ENCODE peak calls at places on chromosomes 3 and 15, in five cellular contexts. U is A549, W is GM12878, R is HepG2, Z is K562. L is an unnamed sample.

GRCh38 chr3:66149269-66149668 is 71.5 kb upstream of the SLC25A26 start:
- DNase-seq in U (no peak), W (no peak), R (no peak), Z (no peak), L (no peak)

GRCh38 chr15:69164807-69165636 is 4.6 kb downstream of the GLCE start:
- DNase-seq in U (no peak), W (no peak), R (no peak), Z (no peak), L (peak)

GRCh38 chr3:12752111-12752510 is 6.9 kb downstream of the TMEM40 start:
- DNase-seq in U (no peak), W (no peak), R (no peak), Z (no peak), L (peak)

GRCh38 chr15:39628131-39628482 is 47.2 kb downstream of the THBS1 start:
- DNase-seq in U (no peak), W (no peak), R (peak), Z (no peak), L (no peak)

GRCh38 chr3:144771401-144771870 is 799.8 kb downstream of the DIPK2A start:
- DNase-seq in U (no peak), W (no peak), R (no peak), Z (no peak), L (no peak)

GRCh38 chr3:157051625-157052024 is 108.3 kb downstream of the CCNL1 start:
- DNase-seq in U (no peak), W (no peak), R (no peak), Z (no peak), L (no peak)

GRCh38 chr3:39121626-39122025 is 14.1 kb downstream of the TTC21A start:
- DNase-seq in U (no peak), W (no peak), R (no peak), Z (no peak), L (no peak)

GRCh38 chr15:24318981-24319380 is 356.6 kb upstream of the NPAP1 start:
- DNase-seq in U (no peak), W (no peak), R (no peak), Z (no peak), L (peak)

GRCh38 chr3:50415813-50416212 is 56.5 kb upstream of the TMEM115 start:
- DNase-seq in U (no peak), W (no peak), R (no peak), Z (no peak), L (no peak)

GRCh38 chr3:38627956-38628355 is 21.5 kb downstream of the SCN5A start:
- DNase-seq in U (peak), W (no peak), R (peak), Z (peak), L (no peak)

GRCh38 chr15:95557226-95558046 is 773.1 kb upstream of the NR2F2 start:
- DNase-seq in U (peak), W (peak), R (peak), Z (peak), L (peak)

GRCh38 chr3:177306252-177306651 is 109.0 kb upstream of the TBL1XR1 start:
- DNase-seq in U (no peak), W (no peak), R (no peak), Z (no peak), L (peak)
- TF ChIP-seq USF2 in U (no peak), W (no peak), R (no peak), Z (no peak), L (no peak)

GRCh38 chr3:73674280-73674679 is 49.5 kb upstream of the PDZRN3 start:
- DNase-seq in U (no peak), W (no peak), R (no peak), Z (no peak), L (peak)
- TF ChIP-seq BHLHE40 in U (no peak), W (no peak), R (no peak), Z (no peak), L (no peak)

GRCh38 chr3:160287666-160288065 is 62.4 kb downstream of the C3orf80 start:
- DNase-seq in U (no peak), W (no peak), R (no peak), Z (no peak), L (no peak)
- TF ChIP-seq USF2 in U (no peak), W (no peak), R (no peak), Z (no peak), L (no peak)

DNA sequence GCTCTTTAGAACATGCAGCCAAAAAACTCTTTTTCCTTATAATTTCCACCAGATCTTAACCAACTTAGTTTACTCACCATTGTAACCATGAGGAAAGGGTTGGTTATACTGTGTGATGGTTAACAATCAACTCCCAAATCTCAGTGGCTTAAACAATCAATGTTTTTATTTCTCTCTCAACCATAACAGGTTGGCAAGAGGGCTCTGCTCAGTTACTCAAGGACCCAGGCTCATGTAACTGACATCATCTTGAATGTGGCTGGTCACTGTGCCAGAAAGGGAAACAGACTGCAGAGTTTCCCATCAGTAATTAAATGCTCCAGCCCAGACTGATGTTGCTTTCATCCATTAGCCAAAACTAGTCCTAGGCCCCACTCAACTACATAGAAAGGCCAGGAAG is 69.0 kb downstream of the ANKRD28 start:
- DNase-seq in U (no peak), W (no peak), R (no peak), Z (no peak), L (no peak)
- TF ChIP-seq BHLHE40 in U (no peak), W (no peak), R (no peak), Z (no peak), L (no peak)

DNA sequence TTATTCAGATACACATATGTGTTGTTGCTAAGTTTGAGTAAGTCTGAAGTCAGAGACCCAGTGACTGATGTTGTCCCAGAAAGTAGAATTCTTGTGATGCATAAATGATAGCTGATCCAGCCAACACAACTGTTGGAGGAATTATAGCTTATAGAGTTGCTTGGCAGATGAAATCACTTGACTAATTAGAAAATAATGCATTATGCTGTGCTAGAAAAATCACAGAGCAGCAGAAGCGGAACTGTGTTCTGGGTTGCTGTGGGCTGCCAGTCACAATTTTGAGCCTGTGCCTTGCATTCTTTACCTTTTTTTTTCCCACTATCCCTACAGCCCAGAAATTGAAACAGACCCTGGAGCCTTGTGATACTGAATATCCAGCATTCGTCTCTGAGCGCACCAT is 90.0 kb upstream of the LRTM1 start:
- DNase-seq in U (no peak), W (no peak), R (no peak), Z (no peak), L (peak)
- TF ChIP-seq USF2 in U (no peak), W (no peak), R (no peak), Z (no peak), L (no peak)